ENCODE peak calls at places on chromosomes 1 and 21, in seven cellular contexts. F is CD8-positive, alpha-beta T cell; V is pancreas; T is upper lobe of left lung; K is heart left ventricle; S is endodermal cell; U is stomach. N is an unnamed sample. For H3K4me1, the result is how much of the 10 kb centered on the place peaks cover.

GRCh38 chr1:217482356-217483102 is 148.4 kb downstream of the GPATCH2 start:
- DNase-seq in F (no peak), V (no peak), U (no peak), T (no peak), S (no peak), K (no peak), N (no peak)

GRCh38 chr1:226674892-226675719 is 64.0 kb downstream of the ITPKB start:
- DNase-seq in T (peak), S (no peak), U (peak), F (peak), K (peak), V (no peak), N (no peak)

GRCh38 chr1:32464716-32465540 is at the start of gene ZBTB8B:
- DNase-seq in K (peak), F (peak), V (peak), S (peak), U (peak), T (peak), N (peak)

GRCh38 chr1:194705123-194705522 is 1518.7 kb upstream of the B3GALT2 start:
- DNase-seq in U (no peak), T (no peak), V (no peak), K (no peak), F (no peak), S (no peak), N (no peak)

GRCh38 chr1:235553063-235553675 is 48.9 kb upstream of the B3GALNT2 start:
- DNase-seq in U (no peak), S (no peak), F (no peak), T (no peak), K (no peak), V (no peak), N (no peak)

GRCh38 chr21:20971296-20971921 is 26.8 kb upstream of the NCAM2 start:
- DNase-seq in V (no peak), S (peak), T (peak), U (no peak), K (no peak), F (no peak), N (no peak)

GRCh38 chr1:246324711-246325110 is 182.4 kb downstream of the SMYD3 start:
- DNase-seq in U (no peak), T (no peak), F (no peak), K (no peak), V (no peak), S (peak), N (no peak)

GRCh38 chr1:203567596-203567995 is 59.0 kb upstream of the ATP2B4 start:
- DNase-seq in U (no peak), F (no peak), V (no peak), S (no peak), K (no peak), T (no peak), N (no peak)

GRCh38 chr1:63322944-63323865 is 838 bp downstream of the FOXD3 start:
- DNase-seq in K (no peak), F (peak), T (no peak), U (no peak), S (peak), V (peak), N (no peak)

GRCh38 chr1:55402676-55403464 is 187.7 kb upstream of the USP24 start:
- DNase-seq in U (no peak), V (no peak), T (no peak), F (no peak), S (no peak), K (no peak), N (no peak)

GRCh38 chr1:30801826-30802198 is 44.2 kb upstream of the LAPTM5 start:
- DNase-seq in K (peak), U (peak), S (peak), T (peak), F (peak), V (peak), N (peak)

GRCh38 chr1:95013948-95014574 is 58.7 kb downstream of the ALG14 start:
- DNase-seq in S (no peak), F (no peak), T (no peak), K (peak), U (no peak), V (no peak), N (no peak)

GRCh38 chr1:150609726-150610125 is 19.7 kb downstream of the ENSA start:
- DNase-seq in U (no peak), S (no peak), T (no peak), V (no peak), K (no peak), F (no peak), N (no peak)

DNA sequence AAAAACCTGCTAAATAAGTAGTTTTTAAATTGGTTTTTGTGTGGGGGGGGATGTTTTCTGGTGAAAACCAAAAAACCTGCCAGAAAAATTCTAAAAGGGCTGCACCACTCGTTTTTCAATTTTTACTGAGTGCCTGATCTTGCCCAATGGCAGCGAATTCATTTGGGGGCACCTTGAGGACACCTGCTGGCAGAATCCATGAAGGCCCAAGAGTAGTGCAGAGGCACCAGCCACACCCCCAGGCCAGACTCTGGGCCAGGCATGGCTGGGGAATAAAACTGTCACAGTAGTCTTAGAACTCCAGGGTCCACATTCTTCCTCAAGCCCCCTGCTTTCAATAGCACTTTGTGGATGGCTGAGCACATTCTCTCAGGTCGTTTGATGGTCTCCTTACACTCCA is 50.3 kb downstream of the GLIS1 start:
- DNase-seq in S (no peak), U (no peak), K (no peak), F (no peak), V (no peak), T (no peak), N (no peak)
- TF ChIP-seq CTCF in S (peak), U (no peak), K (no peak), F (no peak), V (no peak), T (no peak), N (no peak)

DNA sequence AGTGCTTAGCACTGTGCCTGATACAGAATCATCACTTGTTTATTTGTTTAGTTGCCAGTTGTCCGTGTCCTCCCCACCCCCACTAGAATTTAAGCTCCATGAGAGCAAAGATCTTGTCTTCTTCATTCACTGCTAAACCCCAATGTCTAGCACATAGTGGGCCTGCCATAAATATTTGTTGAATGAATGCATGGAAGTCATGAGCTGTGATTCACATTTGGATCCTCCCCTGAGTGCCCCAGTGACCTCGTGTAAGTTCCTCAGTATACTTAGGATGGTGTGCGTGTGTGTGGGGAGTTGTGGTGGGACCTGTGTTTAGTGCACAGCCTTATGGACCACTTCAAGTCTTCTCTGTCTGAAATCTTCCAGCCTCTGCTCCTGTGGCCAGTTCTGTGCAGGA is 23.1 kb downstream of the IER5 start:
- DNase-seq in U (no peak), S (no peak), V (no peak), F (no peak), K (no peak), T (no peak), N (no peak)
- H3K4me1 ChIP-seq in U (under half), S (under half), V (under half), F (under half), K (under half), T (under half), N (under half)

GRCh38 chr1:205449750-205450443 is 5.9 kb downstream of the BLACAT1 start:
- DNase-seq in S (peak), F (no peak), K (no peak), T (peak), V (peak), U (peak), N (peak)
- TF ChIP-seq CTCF in S (peak), F (no peak), K (no peak), T (no peak), V (no peak), U (no peak), N (no peak)

DNA sequence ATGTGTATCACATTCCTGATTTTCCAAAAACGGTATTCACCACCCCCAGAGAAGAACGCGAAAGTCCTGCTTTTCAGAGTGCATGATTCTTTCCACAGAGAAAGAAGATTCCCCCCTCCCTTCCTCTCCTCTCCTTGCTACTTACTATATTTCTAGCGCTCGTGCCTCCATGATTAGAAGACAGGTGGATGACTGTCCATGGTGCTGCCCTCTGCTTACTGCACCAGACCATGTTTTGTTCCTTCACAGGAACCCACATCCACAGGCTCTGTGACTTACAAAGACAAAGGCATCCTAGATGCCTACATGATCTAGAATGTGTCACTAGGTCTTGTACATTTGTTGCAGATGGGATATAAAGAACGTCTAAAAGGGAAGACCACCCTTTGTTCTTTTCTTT is 49.1 kb upstream of the ZNF648 start:
- DNase-seq in S (peak), U (no peak), F (no peak), T (no peak), K (no peak), V (no peak), N (no peak)
- H3K4me1 ChIP-seq in S (under half), U (under half), F (under half), T (under half), K (under half), V (under half), N (under half)

GRCh38 chr21:36908260-36908908 is 58.1 kb downstream of the HLCS start:
- DNase-seq in U (no peak), K (no peak), S (no peak), T (no peak), F (no peak), V (no peak), N (no peak)
- TF ChIP-seq CTCF in U (no peak), K (no peak), S (peak), T (no peak), F (no peak), V (no peak), N (no peak)

N was measured in upper lobe of right lung.